ENCODE peak calls at places on chromosomes 12 and 14, in four cellular contexts. P, G, H and V are unnamed samples.

GRCh38 chr14:23562822-23563472 is 4.6 kb downstream of the AP1G2 start:
- DNase-seq in H (no peak), G (peak; percentile 68), P (peak; percentile 78), V (no peak)

GRCh38 chr12:49019435-49020317 is 1.1 kb upstream of the PRKAG1 start:
- DNase-seq in H (no peak), G (peak; percentile 92), P (peak; percentile 74), V (no peak)

GRCh38 chr12:49698619-49699545 is 8.3 kb downstream of the FMNL3 start:
- DNase-seq in P (no peak), H (no peak), G (no peak), V (no peak)

GRCh38 chr12:108099085-108099484 is 30.0 kb upstream of the WSCD2 start:
- DNase-seq in H (no peak), G (no peak), P (no peak), V (no peak)

GRCh38 chr12:1935700-1936378 is 17.4 kb upstream of the CACNA2D4 start:
- DNase-seq in G (no peak), P (peak; percentile 30), H (no peak), V (no peak)

GRCh38 chr14:97468220-97468619 is 671.0 kb downstream of the VRK1 start:
- DNase-seq in P (no peak), G (no peak), H (no peak), V (no peak)

GRCh38 chr14:61521773-61522172 is 173.5 kb upstream of the HIF1A start:
- DNase-seq in G (no peak), P (no peak), H (no peak), V (no peak)

GRCh38 chr14:20807304-20807956 is 4.8 kb upstream of the RNASE1 start:
- DNase-seq in P (no peak), H (no peak), G (no peak), V (no peak)

GRCh38 chr12:53184828-53185227 is 4.1 kb upstream of the CSAD start:
- DNase-seq in G (no peak), H (no peak), P (no peak), V (no peak)

GRCh38 chr12:42583017-42583416 is 6.5 kb downstream of the PRICKLE1 start:
- DNase-seq in P (no peak), G (no peak), H (no peak), V (no peak)

GRCh38 chr14:68089146-68089715 is 269.7 kb downstream of the RAD51B start:
- DNase-seq in P (no peak), G (peak; percentile 67), H (no peak), V (no peak)

GRCh38 chr14:26128931-26129674 is 468.7 kb downstream of the NOVA1 start:
- DNase-seq in H (no peak), G (no peak), P (no peak), V (no peak)
- TF ChIP-seq EP300 in H (no peak), G (no peak), P (no peak), V (no peak)

GRCh38 chr14:48536318-48536717 is 860.9 kb upstream of the MDGA2 start:
- DNase-seq in G (no peak), P (peak; percentile 0), H (no peak), V (no peak)
- TF ChIP-seq CTCF in G (no peak), P (no peak), H (no peak), V (no peak)

DNA sequence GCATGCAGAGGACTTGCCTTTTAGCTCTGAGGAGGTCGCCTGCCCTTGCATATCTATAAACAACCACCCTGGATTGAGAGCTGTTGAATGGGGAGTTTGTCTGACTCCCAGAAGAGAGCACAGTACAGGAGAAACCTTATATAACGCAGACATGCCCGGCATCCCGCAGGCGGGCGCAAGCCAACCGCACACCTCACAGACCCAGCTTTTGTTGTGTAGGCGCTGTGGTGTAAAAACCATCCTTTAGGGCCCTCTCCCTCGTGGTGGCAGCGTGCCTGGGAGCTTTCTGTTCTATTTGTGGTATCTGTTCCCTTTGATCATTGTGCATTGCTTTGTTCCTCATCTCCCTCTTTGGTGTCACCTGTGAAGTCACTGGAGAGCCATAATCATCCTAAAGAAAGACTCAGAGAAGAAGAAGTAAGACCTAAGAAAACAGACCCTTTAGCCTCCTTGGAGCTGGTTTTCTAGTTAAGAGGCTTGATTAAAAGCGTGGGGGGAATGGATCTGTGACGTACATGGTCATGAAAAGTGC is 77.7 kb downstream of the ETV6 start:
- DNase-seq in G (no peak), H (no peak), P (no peak), V (no peak)
- TF ChIP-seq EP300 in G (no peak), H (no peak), P (no peak), V (no peak)

GRCh38 chr12:47905313-47905730 is 528 bp upstream of the VDR start:
- DNase-seq in P (peak; percentile 80), H (peak; percentile 23), G (no peak), V (peak; percentile 91)
- TF ChIP-seq CTCF in P (peak; percentile 44), H (peak; percentile 32), G (peak; percentile 46), V (peak; percentile 57)

GRCh38 chr14:54680636-54681035 is 113.7 kb downstream of the SAMD4A start:
- DNase-seq in H (no peak), G (no peak), P (no peak), V (no peak)

GRCh38 chr14:54675236-54676125 is 108.6 kb downstream of the SAMD4A start:
- DNase-seq in H (no peak), P (no peak), G (no peak), V (no peak)

GRCh38 chr14:54673193-54674121 is 106.5 kb downstream of the SAMD4A start:
- DNase-seq in G (no peak), H (no peak), P (no peak), V (no peak)

GRCh38 chr14:54674342-54674741 is 107.4 kb downstream of the SAMD4A start:
- DNase-seq in H (no peak), P (no peak), G (no peak), V (no peak)

GRCh38 chr14:54676822-54677708 is 110.1 kb downstream of the SAMD4A start:
- DNase-seq in P (peak; percentile 38), G (peak; percentile 69), H (no peak), V (no peak)
- TF ChIP-seq EP300 in P (peak; percentile 86), G (no peak), H (peak; percentile 92), V (peak; percentile 18)

GRCh38 chr14:72472845-72473244 is 421.1 kb downstream of the DPF3 start:
- DNase-seq in P (no peak), G (no peak), H (no peak), V (no peak)
- TF ChIP-seq CTCF in P (peak; percentile 28), G (no peak), H (no peak), V (no peak)

GRCh38 chr14:104580961-104581360 is 1.4 kb downstream of the C14orf180 start:
- DNase-seq in P (peak; percentile 83), G (no peak), H (no peak), V (peak; percentile 42)
- TF ChIP-seq EP300 in P (no peak), G (no peak), H (no peak), V (no peak)